ENCODE peak calls at places on chromosomes 6 and 20, in seven cellular contexts. U is retinal pigment epithelial cell; I is C1 segment of cervical spinal cord; G is heart left ventricle; P is cardiac septum; X is HS-27A; S is activated naive CD8-positive, alpha-beta T cell treated with anti-CD3 and anti-CD28 coated beads for 36 hours. A is an unnamed sample.

GRCh38 chr6:100475554-100476325 is 11.0 kb upstream of the SIM1 start:
- DNase-seq in S (no peak), G (no peak), P (no peak), X (no peak), I (no peak), U (no peak), A (peak)

GRCh38 chr20:62749851-62750445 is 41.3 kb downstream of the NTSR1 start:
- DNase-seq in S (no peak), P (no peak), G (no peak), X (no peak), I (no peak), U (no peak), A (no peak)

GRCh38 chr20:57474816-57475215 is 50.1 kb downstream of the CTCFL start:
- DNase-seq in X (no peak), U (no peak), G (no peak), S (no peak), P (peak), I (no peak), A (no peak)

GRCh38 chr6:72738091-72738490 is 116.2 kb downstream of the KCNQ5 start:
- DNase-seq in P (no peak), X (no peak), G (no peak), I (no peak), U (no peak), S (no peak), A (no peak)

GRCh38 chr6:169495601-169496000 is 206.2 kb downstream of the WDR27 start:
- DNase-seq in U (no peak), S (no peak), G (no peak), I (no peak), X (peak), P (no peak), A (peak)

GRCh38 chr6:71411882-71412281 is 123.3 kb downstream of the OGFRL1 start:
- DNase-seq in X (no peak), P (no peak), I (no peak), G (no peak), S (no peak), U (no peak), A (no peak)

GRCh38 chr6:19356692-19357091 is 480.5 kb upstream of the ID4 start:
- DNase-seq in S (no peak), P (no peak), X (no peak), U (no peak), G (no peak), I (no peak), A (peak)

GRCh38 chr20:53001502-53002301 is 29.5 kb downstream of the TSHZ2 start:
- DNase-seq in G (no peak), X (no peak), S (no peak), U (no peak), I (no peak), P (no peak), A (no peak)

GRCh38 chr20:62508641-62509051 is 32.9 kb upstream of the GATA5 start:
- DNase-seq in I (no peak), S (no peak), U (no peak), X (no peak), G (no peak), P (no peak), A (no peak)

GRCh38 chr6:37135835-37136694 is 33.9 kb upstream of the PIM1 start:
- DNase-seq in P (no peak), X (no peak), S (no peak), U (no peak), I (no peak), G (no peak), A (peak)

GRCh38 chr20:9200620-9201019 is 131.7 kb downstream of the PLCB4 start:
- DNase-seq in S (no peak), U (peak), X (peak), G (no peak), P (no peak), I (no peak), A (peak)

GRCh38 chr6:40256831-40257230 is 322.6 kb upstream of the MOCS1 start:
- DNase-seq in G (no peak), X (no peak), S (no peak), I (no peak), P (no peak), U (no peak), A (no peak)

GRCh38 chr6:121434037-121434770 is 1.2 kb upstream of the GJA1 start:
- DNase-seq in U (no peak), P (no peak), I (no peak), X (no peak), S (no peak), G (no peak), A (no peak)

GRCh38 chr6:31842056-31842455 is 14.5 kb downstream of the HSPA1B start:
- DNase-seq in I (no peak), G (no peak), X (no peak), U (no peak), S (no peak), P (no peak), A (no peak)

GRCh38 chr6:14037402-14038277 is 79.9 kb upstream of the CD83 start:
- DNase-seq in X (peak), I (no peak), S (no peak), P (no peak), U (no peak), G (no peak), A (peak)

GRCh38 chr6:44452725-44453124 is 65.2 kb downstream of the CDC5L start:
- DNase-seq in U (no peak), X (no peak), P (no peak), I (no peak), G (no peak), S (no peak), A (peak)

GRCh38 chr6:73451166-73452106 is 661 bp downstream of the CGAS start:
- DNase-seq in G (peak), I (peak), X (peak), P (peak), U (no peak), S (peak), A (peak)

GRCh38 chr20:47063407-47063806 is 168.8 kb downstream of the EYA2 start:
- DNase-seq in P (no peak), X (no peak), G (no peak), U (no peak), I (no peak), S (no peak), A (no peak)

GRCh38 chr20:3808141-3808479 is 12.0 kb downstream of the CDC25B start:
- DNase-seq in G (peak), I (peak), S (no peak), X (peak), P (peak), U (peak), A (peak)

GRCh38 chr20:56826971-56827645 is 198.0 kb downstream of the TFAP2C start:
- DNase-seq in G (no peak), S (no peak), U (no peak), I (no peak), P (no peak), X (no peak), A (peak)

GRCh38 chr20:44028868-44029847 is 114.5 kb downstream of the TOX2 start:
- DNase-seq in G (no peak), X (no peak), P (peak), S (peak), I (no peak), U (no peak), A (no peak)

GRCh38 chr20:37392441-37393195 is 46.7 kb downstream of the SRC start:
- DNase-seq in U (no peak), X (no peak), G (no peak), I (no peak), P (no peak), S (peak), A (peak)

GRCh38 chr20:24448170-24448569 is 21.3 kb upstream of the SYNDIG1 start:
- DNase-seq in X (no peak), G (no peak), S (no peak), U (no peak), P (no peak), I (no peak), A (no peak)

GRCh38 chr6:170173416-170173990 is 117.4 kb downstream of the DLL1 start:
- DNase-seq in S (no peak), P (no peak), U (no peak), G (no peak), X (no peak), I (no peak), A (no peak)

GRCh38 chr20:1327241-1327653 is 1.7 kb downstream of the SDCBP2 start:
- DNase-seq in U (no peak), I (no peak), X (no peak), S (peak), P (no peak), G (peak), A (peak)

GRCh38 chr6:105112577-105112976 is 67.2 kb downstream of the POPDC3 start:
- DNase-seq in S (no peak), X (no peak), U (no peak), I (no peak), G (no peak), P (no peak), A (peak)

GRCh38 chr6:12898603-12899002 is 182.0 kb downstream of the PHACTR1 start:
- DNase-seq in I (no peak), U (no peak), X (no peak), S (no peak), G (no peak), P (no peak), A (no peak)

GRCh38 chr20:50915424-50915823 is 15.8 kb downstream of the ADNP start:
- DNase-seq in S (no peak), X (no peak), P (no peak), U (no peak), G (no peak), I (no peak), A (peak)

GRCh38 chr6:8879334-8879733 is 444.0 kb upstream of the SLC35B3 start:
- DNase-seq in P (no peak), G (no peak), S (no peak), I (no peak), X (no peak), U (no peak), A (no peak)

GRCh38 chr20:24917056-24917455 is 32.0 kb upstream of the CST7 start:
- DNase-seq in U (no peak), G (no peak), X (no peak), I (no peak), P (no peak), S (no peak), A (no peak)

GRCh38 chr6:154370545-154370944 is 13.9 kb upstream of the IPCEF1 start:
- DNase-seq in X (no peak), G (no peak), U (no peak), I (no peak), S (no peak), P (no peak), A (peak)